ENCODE peak calls at places on chromosomes 7 and 10, in five cellular contexts. One of them, this sample, is unnamed. For H3K4me1, the result is how much of the 10 kb centered on the place peaks cover.

GRCh38 chr10:59465089-59465488 is 102.7 kb upstream of the FAM13C start:
- DNase-seq in GM23338: peak
- DNase-seq in A549: no peak
- DNase-seq in transverse colon: no peak
- DNase-seq in tibial artery: no peak
- DNase-seq in this sample: peak

GRCh38 chr7:81715984-81716588 is 53.8 kb downstream of the HGF start:
- DNase-seq in GM23338: peak
- DNase-seq in A549: no peak
- DNase-seq in transverse colon: no peak
- DNase-seq in tibial artery: no peak
- DNase-seq in this sample: peak

GRCh38 chr10:5944389-5945202 is 32.7 kb downstream of the IL15RA start:
- DNase-seq in GM23338: no peak
- DNase-seq in A549: peak
- DNase-seq in transverse colon: peak
- DNase-seq in tibial artery: peak
- DNase-seq in this sample: peak

GRCh38 chr10:3709456-3709855 is 75.6 kb downstream of the KLF6 start:
- DNase-seq in GM23338: no peak
- DNase-seq in A549: no peak
- DNase-seq in transverse colon: no peak
- DNase-seq in tibial artery: no peak
- DNase-seq in this sample: no peak

GRCh38 chr10:83515001-83515400 is 624.3 kb upstream of the GHITM start:
- DNase-seq in GM23338: no peak
- DNase-seq in A549: no peak
- DNase-seq in transverse colon: no peak
- DNase-seq in tibial artery: no peak
- DNase-seq in this sample: no peak

GRCh38 chr7:22723171-22723601 is 3.8 kb upstream of the IL6 start:
- DNase-seq in GM23338: no peak
- DNase-seq in A549: no peak
- DNase-seq in transverse colon: peak
- DNase-seq in tibial artery: peak
- DNase-seq in this sample: peak

GRCh38 chr7:2120841-2121830 is 111.6 kb downstream of the MAD1L1 start:
- DNase-seq in GM23338: no peak
- DNase-seq in A549: no peak
- DNase-seq in transverse colon: no peak
- DNase-seq in tibial artery: no peak
- DNase-seq in this sample: no peak

GRCh38 chr7:369981-370621 is 80.1 kb downstream of the FOXL3 start:
- DNase-seq in GM23338: peak
- DNase-seq in A549: no peak
- DNase-seq in transverse colon: peak
- DNase-seq in tibial artery: peak
- DNase-seq in this sample: no peak

GRCh38 chr10:75211007-75211735 is 575 bp downstream of the VDAC2 start:
- DNase-seq in GM23338: peak
- DNase-seq in A549: no peak
- DNase-seq in transverse colon: peak
- DNase-seq in tibial artery: no peak
- DNase-seq in this sample: peak

GRCh38 chr7:82050134-82050533 is 280.3 kb upstream of the HGF start:
- DNase-seq in GM23338: peak
- DNase-seq in A549: peak
- DNase-seq in transverse colon: no peak
- DNase-seq in tibial artery: no peak
- DNase-seq in this sample: peak

GRCh38 chr10:71700735-71701368 is 18.7 kb downstream of the C10orf105 start:
- DNase-seq in GM23338: no peak
- DNase-seq in A549: no peak
- DNase-seq in transverse colon: no peak
- DNase-seq in tibial artery: no peak
- DNase-seq in this sample: no peak

GRCh38 chr10:108862691-108863350 is 1060.5 kb downstream of the XPNPEP1 start:
- DNase-seq in GM23338: no peak
- DNase-seq in A549: no peak
- DNase-seq in transverse colon: no peak
- DNase-seq in tibial artery: no peak
- DNase-seq in this sample: peak

GRCh38 chr10:4650572-4650971 is 175.4 kb upstream of the AKR1E2 start:
- DNase-seq in GM23338: no peak
- DNase-seq in A549: no peak
- DNase-seq in transverse colon: no peak
- DNase-seq in tibial artery: no peak
- DNase-seq in this sample: peak

GRCh38 chr7:66696774-66697191 is 43.8 kb upstream of the RABGEF1 start:
- DNase-seq in GM23338: no peak
- DNase-seq in A549: no peak
- DNase-seq in transverse colon: no peak
- DNase-seq in tibial artery: no peak
- DNase-seq in this sample: peak

GRCh38 chr7:27170936-27171635 is 3.0 kb downstream of the HOXA10 start:
- DNase-seq in GM23338: peak
- DNase-seq in A549: no peak
- DNase-seq in transverse colon: peak
- DNase-seq in tibial artery: peak
- DNase-seq in this sample: no peak

GRCh38 chr7:55572378-55573233 is at the start of gene VOPP1:
- DNase-seq in GM23338: peak
- DNase-seq in A549: peak
- DNase-seq in transverse colon: peak
- DNase-seq in tibial artery: peak
- DNase-seq in this sample: peak

GRCh38 chr7:44288811-44289340 is 36.5 kb downstream of the CAMK2B start:
- DNase-seq in GM23338: no peak
- DNase-seq in A549: no peak
- DNase-seq in transverse colon: peak
- DNase-seq in tibial artery: peak
- DNase-seq in this sample: no peak

GRCh38 chr10:16777473-16778370 is 39.5 kb downstream of the RSU1 start:
- DNase-seq in GM23338: peak
- DNase-seq in A549: peak
- DNase-seq in transverse colon: no peak
- DNase-seq in tibial artery: no peak
- DNase-seq in this sample: peak

GRCh38 chr10:103676058-103676785 is 179.2 kb downstream of the SH3PXD2A start:
- DNase-seq in GM23338: no peak
- DNase-seq in A549: no peak
- DNase-seq in transverse colon: no peak
- DNase-seq in tibial artery: peak
- DNase-seq in this sample: peak

GRCh38 chr10:80196950-80197315 is 8.4 kb downstream of the ANXA11 start:
- DNase-seq in GM23338: no peak
- DNase-seq in A549: no peak
- DNase-seq in transverse colon: no peak
- DNase-seq in tibial artery: no peak
- DNase-seq in this sample: no peak
- H3K4me1 ChIP-seq in GM23338: under half
- H3K4me1 ChIP-seq in A549: half or more
- H3K4me1 ChIP-seq in transverse colon: half or more
- H3K4me1 ChIP-seq in tibial artery: half or more
- H3K4me1 ChIP-seq in this sample: under half

GRCh38 chr7:31492086-31492485 is 21.8 kb upstream of the ITPRID1 start:
- DNase-seq in GM23338: no peak
- DNase-seq in A549: no peak
- DNase-seq in transverse colon: no peak
- DNase-seq in tibial artery: no peak
- DNase-seq in this sample: no peak
- TF ChIP-seq CTCF in GM23338: no peak
- TF ChIP-seq CTCF in A549: no peak
- TF ChIP-seq CTCF in transverse colon: no peak
- TF ChIP-seq CTCF in tibial artery: no peak
- TF ChIP-seq CTCF in this sample: no peak

GRCh38 chr7:139721417-139721816 is 56.4 kb downstream of the HIPK2 start:
- DNase-seq in GM23338: no peak
- DNase-seq in A549: no peak
- DNase-seq in transverse colon: peak
- DNase-seq in tibial artery: peak
- DNase-seq in this sample: no peak
- H3K4me1 ChIP-seq in GM23338: under half
- H3K4me1 ChIP-seq in A549: half or more
- H3K4me1 ChIP-seq in transverse colon: under half
- H3K4me1 ChIP-seq in tibial artery: half or more
- H3K4me1 ChIP-seq in this sample: under half

GRCh38 chr7:124085168-124085567 is 52.3 kb upstream of the TMEM229A start:
- DNase-seq in GM23338: no peak
- DNase-seq in A549: no peak
- DNase-seq in transverse colon: peak
- DNase-seq in tibial artery: no peak
- DNase-seq in this sample: no peak

GRCh38 chr7:124086843-124087242 is 54.0 kb upstream of the TMEM229A start:
- DNase-seq in GM23338: no peak
- DNase-seq in A549: no peak
- DNase-seq in transverse colon: no peak
- DNase-seq in tibial artery: no peak
- DNase-seq in this sample: no peak

GRCh38 chr7:124089621-124090020 is 56.8 kb upstream of the TMEM229A start:
- DNase-seq in GM23338: no peak
- DNase-seq in A549: no peak
- DNase-seq in transverse colon: no peak
- DNase-seq in tibial artery: no peak
- DNase-seq in this sample: no peak

GRCh38 chr7:124084024-124084423 is 51.2 kb upstream of the TMEM229A start:
- DNase-seq in GM23338: no peak
- DNase-seq in A549: no peak
- DNase-seq in transverse colon: no peak
- DNase-seq in tibial artery: no peak
- DNase-seq in this sample: no peak

GRCh38 chr7:124088590-124088989 is 55.7 kb upstream of the TMEM229A start:
- DNase-seq in GM23338: no peak
- DNase-seq in A549: no peak
- DNase-seq in transverse colon: no peak
- DNase-seq in tibial artery: no peak
- DNase-seq in this sample: no peak
- TF ChIP-seq CTCF in GM23338: no peak
- TF ChIP-seq CTCF in A549: no peak
- TF ChIP-seq CTCF in transverse colon: no peak
- TF ChIP-seq CTCF in tibial artery: no peak
- TF ChIP-seq CTCF in this sample: no peak

GRCh38 chr10:57507788-57508187 is 759.9 kb downstream of the IPMK start:
- DNase-seq in GM23338: no peak
- DNase-seq in A549: no peak
- DNase-seq in transverse colon: no peak
- DNase-seq in tibial artery: no peak
- DNase-seq in this sample: no peak

DNA sequence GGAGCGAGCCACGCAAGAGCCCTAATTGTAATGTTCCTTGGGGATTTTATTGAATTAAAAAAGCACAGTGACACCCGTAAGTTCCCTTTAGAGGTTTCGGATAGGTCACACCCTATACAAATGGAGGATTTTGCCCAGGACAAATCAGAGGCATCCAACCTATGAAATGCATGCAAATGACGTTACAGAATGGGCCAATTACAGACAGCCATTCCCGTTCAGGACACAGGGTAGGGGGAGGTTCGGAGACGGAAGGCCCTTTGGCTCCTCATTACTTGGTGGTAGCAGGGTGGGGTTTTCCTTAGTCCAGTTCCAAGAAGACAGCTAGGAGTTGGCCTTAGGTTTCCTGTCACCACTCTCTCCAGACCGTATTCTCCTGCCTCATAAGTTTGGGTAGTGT is 754.1 kb downstream of the IPMK start:
- DNase-seq in GM23338: no peak
- DNase-seq in A549: no peak
- DNase-seq in transverse colon: no peak
- DNase-seq in tibial artery: no peak
- DNase-seq in this sample: no peak
- H3K4me1 ChIP-seq in GM23338: under half
- H3K4me1 ChIP-seq in A549: under half
- H3K4me1 ChIP-seq in transverse colon: under half
- H3K4me1 ChIP-seq in tibial artery: under half
- H3K4me1 ChIP-seq in this sample: under half

GRCh38 chr10:112446855-112447691 is at the start of the genes VTI1A and ZDHHC6:
- DNase-seq in GM23338: peak
- DNase-seq in A549: peak
- DNase-seq in transverse colon: peak
- DNase-seq in tibial artery: peak
- DNase-seq in this sample: peak
- TF ChIP-seq CTCF in GM23338: no peak
- TF ChIP-seq CTCF in A549: no peak
- TF ChIP-seq CTCF in transverse colon: peak
- TF ChIP-seq CTCF in tibial artery: no peak
- TF ChIP-seq CTCF in this sample: peak

GRCh38 chr7:131010714-131011436 is 276.9 kb upstream of the KLF14 start:
- DNase-seq in GM23338: no peak
- DNase-seq in A549: no peak
- DNase-seq in transverse colon: no peak
- DNase-seq in tibial artery: no peak
- DNase-seq in this sample: peak
- H3K4me1 ChIP-seq in GM23338: under half
- H3K4me1 ChIP-seq in A549: half or more
- H3K4me1 ChIP-seq in transverse colon: half or more
- H3K4me1 ChIP-seq in tibial artery: half or more
- H3K4me1 ChIP-seq in this sample: under half

GRCh38 chr7:68556537-68556936 is 1041.7 kb upstream of the AUTS2 start:
- DNase-seq in GM23338: no peak
- DNase-seq in A549: no peak
- DNase-seq in transverse colon: no peak
- DNase-seq in tibial artery: no peak
- DNase-seq in this sample: no peak

GRCh38 chr7:68564741-68565140 is 1033.5 kb upstream of the AUTS2 start:
- DNase-seq in GM23338: no peak
- DNase-seq in A549: no peak
- DNase-seq in transverse colon: no peak
- DNase-seq in tibial artery: no peak
- DNase-seq in this sample: no peak

GRCh38 chr7:68562323-68562899 is 1035.9 kb upstream of the AUTS2 start:
- DNase-seq in GM23338: no peak
- DNase-seq in A549: no peak
- DNase-seq in transverse colon: no peak
- DNase-seq in tibial artery: no peak
- DNase-seq in this sample: no peak

GRCh38 chr7:68559518-68559917 is 1038.8 kb upstream of the AUTS2 start:
- DNase-seq in GM23338: no peak
- DNase-seq in A549: no peak
- DNase-seq in transverse colon: no peak
- DNase-seq in tibial artery: no peak
- DNase-seq in this sample: no peak
- TF ChIP-seq CTCF in GM23338: no peak
- TF ChIP-seq CTCF in A549: no peak
- TF ChIP-seq CTCF in transverse colon: no peak
- TF ChIP-seq CTCF in tibial artery: no peak
- TF ChIP-seq CTCF in this sample: no peak

GRCh38 chr10:8066146-8066545 is 11.7 kb downstream of the GATA3 start:
- DNase-seq in GM23338: no peak
- DNase-seq in A549: no peak
- DNase-seq in transverse colon: no peak
- DNase-seq in tibial artery: no peak
- DNase-seq in this sample: no peak

GRCh38 chr10:8065651-8066050 is 11.2 kb downstream of the GATA3 start:
- DNase-seq in GM23338: no peak
- DNase-seq in A549: no peak
- DNase-seq in transverse colon: no peak
- DNase-seq in tibial artery: no peak
- DNase-seq in this sample: no peak

GRCh38 chr10:8063128-8063908 is 8.8 kb downstream of the GATA3 start:
- DNase-seq in GM23338: peak
- DNase-seq in A549: no peak
- DNase-seq in transverse colon: no peak
- DNase-seq in tibial artery: no peak
- DNase-seq in this sample: no peak

GRCh38 chr10:8063935-8064334 is 9.4 kb downstream of the GATA3 start:
- DNase-seq in GM23338: peak
- DNase-seq in A549: no peak
- DNase-seq in transverse colon: no peak
- DNase-seq in tibial artery: no peak
- DNase-seq in this sample: no peak

GRCh38 chr10:8064436-8064835 is 9.9 kb downstream of the GATA3 start:
- DNase-seq in GM23338: no peak
- DNase-seq in A549: no peak
- DNase-seq in transverse colon: no peak
- DNase-seq in tibial artery: no peak
- DNase-seq in this sample: no peak
- H3K4me1 ChIP-seq in GM23338: half or more
- H3K4me1 ChIP-seq in A549: under half
- H3K4me1 ChIP-seq in transverse colon: under half
- H3K4me1 ChIP-seq in tibial artery: under half
- H3K4me1 ChIP-seq in this sample: under half